ENCODE peak calls at places on chromosomes 2 and 18, in nine cellular contexts. One of them, this sample, is unnamed. For H3K4me1, the result is how much of the 10 kb centered on the place peaks cover.

GRCh38 chr2:123521868-123522267 is 503.2 kb upstream of the CNTNAP5 start:
- DNase-seq in body of pancreas: no peak
- DNase-seq in CD4-positive, alpha-beta memory T cell: no peak
- DNase-seq in heart left ventricle: no peak
- DNase-seq in IMR-90: no peak
- DNase-seq in GM12878: no peak
- DNase-seq in aorta: no peak
- DNase-seq in hepatocyte: no peak
- DNase-seq in tibial artery: no peak
- DNase-seq in this sample: no peak

GRCh38 chr18:56562479-56562878 is 75.9 kb downstream of the TXNL1 start:
- DNase-seq in aorta: no peak
- DNase-seq in GM12878: no peak
- DNase-seq in IMR-90: no peak
- DNase-seq in CD4-positive, alpha-beta memory T cell: no peak
- DNase-seq in tibial artery: no peak
- DNase-seq in body of pancreas: no peak
- DNase-seq in hepatocyte: no peak
- DNase-seq in heart left ventricle: no peak
- DNase-seq in this sample: no peak

GRCh38 chr2:172200495-172201085 is 97.9 kb upstream of the DLX2 start:
- DNase-seq in body of pancreas: peak
- DNase-seq in hepatocyte: no peak
- DNase-seq in CD4-positive, alpha-beta memory T cell: no peak
- DNase-seq in heart left ventricle: no peak
- DNase-seq in GM12878: no peak
- DNase-seq in tibial artery: no peak
- DNase-seq in IMR-90: peak
- DNase-seq in aorta: no peak
- DNase-seq in this sample: no peak

GRCh38 chr18:47149457-47150028 is 757 bp downstream of the HDHD2 start:
- DNase-seq in GM12878: no peak
- DNase-seq in tibial artery: no peak
- DNase-seq in hepatocyte: peak
- DNase-seq in IMR-90: peak
- DNase-seq in body of pancreas: no peak
- DNase-seq in CD4-positive, alpha-beta memory T cell: no peak
- DNase-seq in aorta: no peak
- DNase-seq in heart left ventricle: no peak
- DNase-seq in this sample: no peak

GRCh38 chr2:7034313-7034712 is 117.1 kb downstream of the RNF144A start:
- DNase-seq in aorta: no peak
- DNase-seq in body of pancreas: peak
- DNase-seq in CD4-positive, alpha-beta memory T cell: no peak
- DNase-seq in tibial artery: no peak
- DNase-seq in IMR-90: no peak
- DNase-seq in heart left ventricle: no peak
- DNase-seq in GM12878: no peak
- DNase-seq in hepatocyte: peak
- DNase-seq in this sample: no peak

GRCh38 chr2:178484245-178485041 is 4.2 kb downstream of the PLEKHA3 start:
- DNase-seq in aorta: no peak
- DNase-seq in body of pancreas: peak
- DNase-seq in CD4-positive, alpha-beta memory T cell: no peak
- DNase-seq in tibial artery: no peak
- DNase-seq in GM12878: no peak
- DNase-seq in hepatocyte: peak
- DNase-seq in IMR-90: peak
- DNase-seq in heart left ventricle: peak
- DNase-seq in this sample: no peak

GRCh38 chr2:58484629-58485028 is 243.5 kb upstream of the FANCL start:
- DNase-seq in hepatocyte: no peak
- DNase-seq in IMR-90: no peak
- DNase-seq in heart left ventricle: no peak
- DNase-seq in aorta: no peak
- DNase-seq in CD4-positive, alpha-beta memory T cell: no peak
- DNase-seq in tibial artery: no peak
- DNase-seq in GM12878: no peak
- DNase-seq in body of pancreas: no peak
- DNase-seq in this sample: no peak

GRCh38 chr18:21820035-21820810 is 79.6 kb downstream of the MIB1 start:
- DNase-seq in tibial artery: no peak
- DNase-seq in body of pancreas: no peak
- DNase-seq in GM12878: no peak
- DNase-seq in IMR-90: peak
- DNase-seq in heart left ventricle: no peak
- DNase-seq in hepatocyte: peak
- DNase-seq in CD4-positive, alpha-beta memory T cell: no peak
- DNase-seq in aorta: no peak
- DNase-seq in this sample: no peak

GRCh38 chr18:78788161-78788560 is 191.5 kb upstream of the SALL3 start:
- DNase-seq in IMR-90: no peak
- DNase-seq in hepatocyte: no peak
- DNase-seq in CD4-positive, alpha-beta memory T cell: no peak
- DNase-seq in body of pancreas: no peak
- DNase-seq in aorta: peak
- DNase-seq in GM12878: no peak
- DNase-seq in tibial artery: no peak
- DNase-seq in heart left ventricle: no peak
- DNase-seq in this sample: no peak

GRCh38 chr18:518081-518480 is 17.6 kb upstream of the COLEC12 start:
- DNase-seq in aorta: no peak
- DNase-seq in GM12878: no peak
- DNase-seq in IMR-90: no peak
- DNase-seq in hepatocyte: no peak
- DNase-seq in heart left ventricle: no peak
- DNase-seq in CD4-positive, alpha-beta memory T cell: no peak
- DNase-seq in body of pancreas: no peak
- DNase-seq in tibial artery: no peak
- DNase-seq in this sample: no peak

GRCh38 chr18:515838-516237 is 15.3 kb upstream of the COLEC12 start:
- DNase-seq in aorta: no peak
- DNase-seq in CD4-positive, alpha-beta memory T cell: no peak
- DNase-seq in GM12878: no peak
- DNase-seq in IMR-90: no peak
- DNase-seq in hepatocyte: no peak
- DNase-seq in heart left ventricle: no peak
- DNase-seq in tibial artery: no peak
- DNase-seq in body of pancreas: no peak
- DNase-seq in this sample: no peak

GRCh38 chr18:512957-513356 is 12.5 kb upstream of the COLEC12 start:
- DNase-seq in aorta: no peak
- DNase-seq in CD4-positive, alpha-beta memory T cell: no peak
- DNase-seq in heart left ventricle: no peak
- DNase-seq in tibial artery: no peak
- DNase-seq in body of pancreas: no peak
- DNase-seq in hepatocyte: no peak
- DNase-seq in IMR-90: no peak
- DNase-seq in GM12878: no peak
- DNase-seq in this sample: no peak

GRCh38 chr18:513826-514530 is 13.5 kb upstream of the COLEC12 start:
- DNase-seq in heart left ventricle: no peak
- DNase-seq in GM12878: no peak
- DNase-seq in body of pancreas: no peak
- DNase-seq in hepatocyte: no peak
- DNase-seq in IMR-90: no peak
- DNase-seq in tibial artery: peak
- DNase-seq in aorta: no peak
- DNase-seq in CD4-positive, alpha-beta memory T cell: no peak
- DNase-seq in this sample: peak

GRCh38 chr18:515156-515815 is 14.8 kb upstream of the COLEC12 start:
- DNase-seq in hepatocyte: no peak
- DNase-seq in heart left ventricle: no peak
- DNase-seq in body of pancreas: no peak
- DNase-seq in tibial artery: no peak
- DNase-seq in aorta: no peak
- DNase-seq in CD4-positive, alpha-beta memory T cell: no peak
- DNase-seq in GM12878: no peak
- DNase-seq in IMR-90: no peak
- DNase-seq in this sample: no peak
- H3K4me3 ChIP-seq in hepatocyte: no peak
- H3K4me3 ChIP-seq in heart left ventricle: no peak
- H3K4me3 ChIP-seq in body of pancreas: no peak
- H3K4me3 ChIP-seq in tibial artery: no peak
- H3K4me3 ChIP-seq in aorta: no peak
- H3K4me3 ChIP-seq in CD4-positive, alpha-beta memory T cell: no peak
- H3K4me3 ChIP-seq in GM12878: no peak
- H3K4me3 ChIP-seq in IMR-90: no peak
- H3K4me3 ChIP-seq in this sample: no peak

GRCh38 chr2:28268386-28268785 is 124.3 kb upstream of the FOSL2 start:
- DNase-seq in IMR-90: no peak
- DNase-seq in hepatocyte: no peak
- DNase-seq in heart left ventricle: no peak
- DNase-seq in GM12878: no peak
- DNase-seq in aorta: no peak
- DNase-seq in tibial artery: no peak
- DNase-seq in CD4-positive, alpha-beta memory T cell: no peak
- DNase-seq in body of pancreas: no peak
- DNase-seq in this sample: no peak

GRCh38 chr2:28271914-28272240 is 120.8 kb upstream of the FOSL2 start:
- DNase-seq in GM12878: no peak
- DNase-seq in hepatocyte: no peak
- DNase-seq in heart left ventricle: no peak
- DNase-seq in CD4-positive, alpha-beta memory T cell: no peak
- DNase-seq in tibial artery: no peak
- DNase-seq in body of pancreas: no peak
- DNase-seq in aorta: no peak
- DNase-seq in IMR-90: no peak
- DNase-seq in this sample: no peak

GRCh38 chr2:28271231-28271913 is 121.3 kb upstream of the FOSL2 start:
- DNase-seq in CD4-positive, alpha-beta memory T cell: no peak
- DNase-seq in GM12878: no peak
- DNase-seq in tibial artery: no peak
- DNase-seq in heart left ventricle: no peak
- DNase-seq in body of pancreas: no peak
- DNase-seq in IMR-90: no peak
- DNase-seq in hepatocyte: no peak
- DNase-seq in aorta: no peak
- DNase-seq in this sample: no peak

GRCh38 chr2:28269019-28269784 is 123.5 kb upstream of the FOSL2 start:
- DNase-seq in GM12878: no peak
- DNase-seq in hepatocyte: peak
- DNase-seq in aorta: no peak
- DNase-seq in IMR-90: peak
- DNase-seq in tibial artery: no peak
- DNase-seq in heart left ventricle: no peak
- DNase-seq in body of pancreas: peak
- DNase-seq in CD4-positive, alpha-beta memory T cell: no peak
- DNase-seq in this sample: no peak

DNA sequence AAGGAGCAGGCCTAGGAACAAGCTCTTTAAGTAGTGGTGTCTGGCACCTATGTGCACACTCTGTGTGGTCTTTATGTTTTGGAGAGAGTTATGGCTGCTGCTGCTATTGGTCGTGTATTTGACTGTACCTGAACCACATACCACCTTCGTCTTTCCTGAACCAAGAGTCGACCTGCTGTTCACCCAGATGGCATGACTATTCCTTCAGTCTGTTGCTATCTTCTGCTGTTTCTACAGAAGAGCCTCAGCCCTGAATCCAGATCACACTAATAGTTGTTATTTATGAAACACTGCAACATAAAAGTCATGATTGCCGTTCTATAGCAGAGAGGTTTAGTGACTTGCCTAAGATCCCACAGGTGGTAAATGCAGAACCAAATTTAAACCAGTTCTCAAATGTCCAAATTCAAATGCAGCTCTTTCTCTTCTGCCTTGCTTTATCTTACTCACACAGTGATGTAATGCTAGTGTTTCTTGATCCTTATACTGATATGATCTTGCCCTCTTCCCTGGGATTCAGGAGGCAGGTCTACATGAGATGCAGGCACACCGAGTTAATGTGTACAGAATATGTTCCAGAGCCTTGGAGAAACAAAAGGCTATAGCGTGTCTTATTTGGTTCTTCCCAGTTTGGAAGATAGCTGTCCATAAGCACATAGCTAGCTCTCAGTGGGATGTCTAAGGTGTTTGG is 122.1 kb upstream of the FOSL2 start:
- DNase-seq in heart left ventricle: no peak
- DNase-seq in tibial artery: no peak
- DNase-seq in aorta: no peak
- DNase-seq in body of pancreas: no peak
- DNase-seq in CD4-positive, alpha-beta memory T cell: no peak
- DNase-seq in IMR-90: no peak
- DNase-seq in hepatocyte: no peak
- DNase-seq in GM12878: no peak
- DNase-seq in this sample: no peak
- H3K4me1 ChIP-seq in heart left ventricle: under half
- H3K4me1 ChIP-seq in tibial artery: under half
- H3K4me1 ChIP-seq in aorta: under half
- H3K4me1 ChIP-seq in body of pancreas: under half
- H3K4me1 ChIP-seq in CD4-positive, alpha-beta memory T cell: under half
- H3K4me1 ChIP-seq in IMR-90: under half
- H3K4me1 ChIP-seq in hepatocyte: under half
- H3K4me1 ChIP-seq in GM12878: under half
- H3K4me1 ChIP-seq in this sample: under half

GRCh38 chr2:197496695-197497094 is 2.9 kb downstream of the HSPD1 start:
- DNase-seq in GM12878: no peak
- DNase-seq in heart left ventricle: no peak
- DNase-seq in IMR-90: no peak
- DNase-seq in aorta: no peak
- DNase-seq in tibial artery: no peak
- DNase-seq in hepatocyte: no peak
- DNase-seq in body of pancreas: no peak
- DNase-seq in CD4-positive, alpha-beta memory T cell: no peak
- DNase-seq in this sample: no peak
- H3K4me3 ChIP-seq in GM12878: peak
- H3K4me3 ChIP-seq in heart left ventricle: no peak
- H3K4me3 ChIP-seq in IMR-90: no peak
- H3K4me3 ChIP-seq in aorta: no peak
- H3K4me3 ChIP-seq in tibial artery: no peak
- H3K4me3 ChIP-seq in hepatocyte: no peak
- H3K4me3 ChIP-seq in body of pancreas: no peak
- H3K4me3 ChIP-seq in CD4-positive, alpha-beta memory T cell: no peak
- H3K4me3 ChIP-seq in this sample: peak

GRCh38 chr2:8478133-8478793 is 203.6 kb upstream of the ID2 start:
- DNase-seq in tibial artery: peak
- DNase-seq in body of pancreas: no peak
- DNase-seq in CD4-positive, alpha-beta memory T cell: no peak
- DNase-seq in hepatocyte: no peak
- DNase-seq in heart left ventricle: no peak
- DNase-seq in IMR-90: no peak
- DNase-seq in aorta: no peak
- DNase-seq in GM12878: no peak
- DNase-seq in this sample: no peak

GRCh38 chr2:8479298-8479697 is 202.6 kb upstream of the ID2 start:
- DNase-seq in heart left ventricle: peak
- DNase-seq in IMR-90: no peak
- DNase-seq in hepatocyte: peak
- DNase-seq in tibial artery: no peak
- DNase-seq in CD4-positive, alpha-beta memory T cell: no peak
- DNase-seq in aorta: no peak
- DNase-seq in GM12878: no peak
- DNase-seq in body of pancreas: peak
- DNase-seq in this sample: no peak

GRCh38 chr2:8482432-8482831 is 199.4 kb upstream of the ID2 start:
- DNase-seq in hepatocyte: no peak
- DNase-seq in body of pancreas: no peak
- DNase-seq in heart left ventricle: no peak
- DNase-seq in GM12878: no peak
- DNase-seq in tibial artery: no peak
- DNase-seq in CD4-positive, alpha-beta memory T cell: no peak
- DNase-seq in IMR-90: no peak
- DNase-seq in aorta: no peak
- DNase-seq in this sample: no peak

GRCh38 chr2:8481463-8482009 is 200.3 kb upstream of the ID2 start:
- DNase-seq in tibial artery: no peak
- DNase-seq in CD4-positive, alpha-beta memory T cell: peak
- DNase-seq in heart left ventricle: no peak
- DNase-seq in hepatocyte: no peak
- DNase-seq in body of pancreas: no peak
- DNase-seq in aorta: no peak
- DNase-seq in GM12878: peak
- DNase-seq in IMR-90: no peak
- DNase-seq in this sample: no peak

GRCh38 chr2:8480936-8481335 is 200.9 kb upstream of the ID2 start:
- DNase-seq in tibial artery: no peak
- DNase-seq in hepatocyte: no peak
- DNase-seq in heart left ventricle: no peak
- DNase-seq in GM12878: no peak
- DNase-seq in body of pancreas: no peak
- DNase-seq in CD4-positive, alpha-beta memory T cell: no peak
- DNase-seq in IMR-90: no peak
- DNase-seq in aorta: no peak
- DNase-seq in this sample: no peak
- H3K4me1 ChIP-seq in tibial artery: under half
- H3K4me1 ChIP-seq in hepatocyte: under half
- H3K4me1 ChIP-seq in heart left ventricle: under half
- H3K4me1 ChIP-seq in GM12878: half or more
- H3K4me1 ChIP-seq in body of pancreas: under half
- H3K4me1 ChIP-seq in CD4-positive, alpha-beta memory T cell: half or more
- H3K4me1 ChIP-seq in IMR-90: under half
- H3K4me1 ChIP-seq in aorta: under half
- H3K4me1 ChIP-seq in this sample: under half